ENCODE peak calls at places on chromosomes 1 and 21, in six cellular contexts. One of them, this sample, is unnamed.

GRCh38 chr1:2019162-2019542 is at the start of gene GABRD:
- DNase-seq in mesenchymal stem cell: peak; percentile 6
- DNase-seq in IMR-90: no peak
- DNase-seq in neuronal stem cell: no peak
- DNase-seq in H9: no peak
- DNase-seq in trophoblast cell: peak; percentile 38
- DNase-seq in this sample: no peak

GRCh38 chr1:65792671-65793358 is at the start of gene PDE4B:
- DNase-seq in mesenchymal stem cell: peak; percentile 40
- DNase-seq in IMR-90: peak; percentile 40
- DNase-seq in neuronal stem cell: peak; percentile 52
- DNase-seq in H9: peak; percentile 42
- DNase-seq in trophoblast cell: peak; percentile 44
- DNase-seq in this sample: peak; percentile 71

GRCh38 chr1:163877016-163877415 is 555.3 kb downstream of the NUF2 start:
- DNase-seq in mesenchymal stem cell: peak; percentile 9
- DNase-seq in IMR-90: no peak
- DNase-seq in neuronal stem cell: no peak
- DNase-seq in H9: no peak
- DNase-seq in trophoblast cell: no peak
- DNase-seq in this sample: no peak

GRCh38 chr1:28123461-28123961 is 35.1 kb upstream of the EYA3 start:
- DNase-seq in mesenchymal stem cell: peak; percentile 65
- DNase-seq in IMR-90: peak; percentile 86
- DNase-seq in neuronal stem cell: no peak
- DNase-seq in H9: no peak
- DNase-seq in trophoblast cell: peak; percentile 89
- DNase-seq in this sample: no peak

GRCh38 chr1:1956586-1957532 is 37.8 kb upstream of the TMEM52 start:
- DNase-seq in mesenchymal stem cell: no peak
- DNase-seq in IMR-90: no peak
- DNase-seq in neuronal stem cell: no peak
- DNase-seq in H9: no peak
- DNase-seq in trophoblast cell: no peak
- DNase-seq in this sample: no peak

GRCh38 chr1:200888349-200888838 is 6.3 kb upstream of the INAVA start:
- DNase-seq in mesenchymal stem cell: no peak
- DNase-seq in IMR-90: no peak
- DNase-seq in neuronal stem cell: no peak
- DNase-seq in H9: peak; percentile 58
- DNase-seq in trophoblast cell: peak; percentile 51
- DNase-seq in this sample: no peak

GRCh38 chr1:242690849-242691602 is 166.5 kb upstream of the PLD5 start:
- DNase-seq in mesenchymal stem cell: no peak
- DNase-seq in IMR-90: no peak
- DNase-seq in neuronal stem cell: no peak
- DNase-seq in H9: no peak
- DNase-seq in trophoblast cell: no peak
- DNase-seq in this sample: no peak

GRCh38 chr1:41319803-41320711 is 41.2 kb upstream of the FOXO6 start:
- DNase-seq in mesenchymal stem cell: no peak
- DNase-seq in IMR-90: no peak
- DNase-seq in neuronal stem cell: no peak
- DNase-seq in H9: no peak
- DNase-seq in trophoblast cell: no peak
- DNase-seq in this sample: peak; percentile 47

GRCh38 chr1:228242313-228242864 is 34.5 kb downstream of the OBSCN start:
- DNase-seq in mesenchymal stem cell: no peak
- DNase-seq in IMR-90: no peak
- DNase-seq in neuronal stem cell: no peak
- DNase-seq in H9: no peak
- DNase-seq in trophoblast cell: no peak
- DNase-seq in this sample: no peak

GRCh38 chr1:6358757-6359567 is 34.6 kb downstream of the ACOT7 start:
- DNase-seq in mesenchymal stem cell: peak; percentile 93
- DNase-seq in IMR-90: peak; percentile 86
- DNase-seq in neuronal stem cell: no peak
- DNase-seq in H9: no peak
- DNase-seq in trophoblast cell: no peak
- DNase-seq in this sample: no peak

GRCh38 chr1:207393610-207394009 is 60.5 kb upstream of the CR2 start:
- DNase-seq in mesenchymal stem cell: peak; percentile 78
- DNase-seq in IMR-90: peak; percentile 91
- DNase-seq in neuronal stem cell: no peak
- DNase-seq in H9: no peak
- DNase-seq in trophoblast cell: peak; percentile 76
- DNase-seq in this sample: no peak

GRCh38 chr1:91765880-91766443 is 120.0 kb downstream of the TGFBR3 start:
- DNase-seq in mesenchymal stem cell: no peak
- DNase-seq in IMR-90: no peak
- DNase-seq in neuronal stem cell: no peak
- DNase-seq in H9: no peak
- DNase-seq in trophoblast cell: peak; percentile 97
- DNase-seq in this sample: no peak

DNA sequence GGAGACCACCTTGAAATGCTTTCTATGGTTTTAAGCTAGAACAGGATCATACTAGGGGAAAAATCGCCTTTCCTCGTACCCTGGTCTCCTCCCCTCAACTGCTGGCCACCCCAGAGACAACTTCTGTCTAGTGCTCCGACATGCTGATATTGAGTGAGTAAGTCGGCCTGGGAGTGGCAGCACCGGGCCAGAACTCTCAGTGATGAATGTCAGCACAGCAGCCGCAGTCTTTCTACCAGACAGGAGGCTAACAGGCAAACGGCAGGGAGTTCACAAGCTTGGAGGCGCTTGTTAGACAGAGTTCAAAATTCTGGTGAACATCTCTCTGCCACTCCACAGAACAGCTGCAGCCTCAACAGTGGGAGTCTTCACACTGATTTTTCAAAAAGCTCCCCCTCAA is 716.9 kb downstream of the ADGRL2 start:
- DNase-seq in mesenchymal stem cell: peak; percentile 7
- DNase-seq in IMR-90: no peak
- DNase-seq in neuronal stem cell: peak; percentile 15
- DNase-seq in H9: peak; percentile 62
- DNase-seq in trophoblast cell: no peak
- DNase-seq in this sample: no peak
- H2AFZ ChIP-seq in mesenchymal stem cell: no peak overlapping the region
- H2AFZ ChIP-seq in IMR-90: no peak overlapping the region
- H2AFZ ChIP-seq in neuronal stem cell: peak overlapping the region; percentile 67
- H2AFZ ChIP-seq in H9: no peak overlapping the region
- H2AFZ ChIP-seq in trophoblast cell: no peak overlapping the region
- H2AFZ ChIP-seq in this sample: no peak overlapping the region

DNA sequence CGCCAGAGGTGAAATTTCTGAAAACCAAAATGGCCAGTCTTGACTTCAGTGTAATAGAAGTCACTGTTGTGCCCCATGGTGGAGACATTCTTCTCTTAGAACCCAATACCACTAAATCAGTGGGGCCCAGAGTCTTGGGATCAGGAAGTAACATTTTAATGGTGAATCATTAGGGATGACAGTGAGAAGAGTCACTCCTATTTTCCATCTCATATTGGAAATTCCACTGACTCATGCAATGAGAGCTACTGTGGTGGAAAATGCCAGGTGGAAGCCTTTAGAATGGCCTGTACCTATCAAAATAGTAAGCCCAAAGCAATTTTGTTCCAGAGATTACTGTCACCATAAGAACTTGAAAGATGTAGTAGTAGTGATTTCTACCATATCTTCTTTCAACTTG is 20.6 kb upstream of the PPM1J start:
- DNase-seq in mesenchymal stem cell: peak; percentile 88
- DNase-seq in IMR-90: peak; percentile 94
- DNase-seq in neuronal stem cell: no peak
- DNase-seq in H9: no peak
- DNase-seq in trophoblast cell: peak; percentile 82
- DNase-seq in this sample: no peak
- H3K4me2 ChIP-seq in mesenchymal stem cell: no peak overlapping the region
- H3K4me2 ChIP-seq in IMR-90: no peak overlapping the region
- H3K4me2 ChIP-seq in neuronal stem cell: no peak overlapping the region
- H3K4me2 ChIP-seq in H9: no peak overlapping the region
- H3K4me2 ChIP-seq in trophoblast cell: no peak overlapping the region
- H3K4me2 ChIP-seq in this sample: no peak overlapping the region

DNA sequence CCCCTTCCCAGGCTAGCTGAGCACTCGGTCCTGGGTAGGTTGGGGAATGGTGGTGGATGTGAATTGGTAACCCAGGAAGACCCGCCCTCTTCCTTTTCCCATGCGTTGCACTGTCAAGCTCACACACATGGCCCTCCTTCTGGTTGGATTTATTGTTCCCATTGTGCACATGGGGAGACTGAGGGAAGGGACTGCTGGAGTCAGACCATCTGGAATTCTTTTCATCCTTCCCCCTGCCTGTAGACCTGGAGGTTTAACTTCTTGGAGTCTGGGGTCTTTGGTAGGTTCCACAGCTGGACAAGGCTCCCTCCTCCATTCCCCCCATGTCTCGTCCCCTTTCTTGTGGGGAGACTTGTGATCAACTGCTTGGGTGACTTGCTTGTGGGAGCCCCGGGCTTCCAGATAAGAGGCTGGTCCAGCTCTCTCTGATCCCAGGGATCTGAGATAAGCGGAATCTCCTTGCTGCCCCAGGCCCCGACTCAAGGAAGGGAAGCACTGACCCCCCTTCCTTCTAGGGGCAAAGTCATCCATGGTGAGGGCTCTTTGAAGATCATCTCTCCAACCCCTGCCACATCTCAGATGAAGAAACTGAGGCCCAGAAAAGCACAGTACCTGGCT is 55.7 kb upstream of the SYNC start:
- DNase-seq in mesenchymal stem cell: no peak
- DNase-seq in IMR-90: no peak
- DNase-seq in neuronal stem cell: no peak
- DNase-seq in H9: no peak
- DNase-seq in trophoblast cell: no peak
- DNase-seq in this sample: no peak
- H3K18ac ChIP-seq in mesenchymal stem cell: no peak overlapping the region
- H3K18ac ChIP-seq in IMR-90: no peak overlapping the region
- H3K18ac ChIP-seq in neuronal stem cell: no peak overlapping the region
- H3K18ac ChIP-seq in H9: no peak overlapping the region
- H3K18ac ChIP-seq in trophoblast cell: peak overlapping the region; percentile 32
- H3K18ac ChIP-seq in this sample: peak overlapping the region; percentile 65

DNA sequence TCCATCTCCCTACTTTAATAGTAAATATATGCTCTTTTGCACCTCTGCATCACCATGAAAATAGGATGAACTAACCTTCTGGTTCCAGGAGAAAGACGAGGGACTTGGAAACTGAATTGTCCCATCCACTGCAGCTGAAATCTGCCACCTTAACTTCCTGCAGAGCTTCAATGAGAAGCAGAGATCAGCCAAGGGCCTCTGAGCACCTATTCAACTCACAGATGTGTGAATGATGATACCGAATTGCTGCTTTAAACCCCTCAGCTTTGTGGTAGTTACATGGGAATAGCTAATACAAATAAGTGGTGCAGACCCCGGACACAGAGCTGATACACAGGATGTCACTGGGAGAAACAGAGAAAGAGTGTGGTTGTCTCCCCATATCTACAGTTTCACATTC is 616.8 kb downstream of the NCAM2 start:
- DNase-seq in mesenchymal stem cell: no peak
- DNase-seq in IMR-90: no peak
- DNase-seq in neuronal stem cell: no peak
- DNase-seq in H9: no peak
- DNase-seq in trophoblast cell: no peak
- DNase-seq in this sample: no peak
- H2AFZ ChIP-seq in mesenchymal stem cell: no peak overlapping the region
- H2AFZ ChIP-seq in IMR-90: no peak overlapping the region
- H2AFZ ChIP-seq in neuronal stem cell: no peak overlapping the region
- H2AFZ ChIP-seq in H9: peak overlapping the region; percentile 40
- H2AFZ ChIP-seq in trophoblast cell: no peak overlapping the region
- H2AFZ ChIP-seq in this sample: no peak overlapping the region

DNA sequence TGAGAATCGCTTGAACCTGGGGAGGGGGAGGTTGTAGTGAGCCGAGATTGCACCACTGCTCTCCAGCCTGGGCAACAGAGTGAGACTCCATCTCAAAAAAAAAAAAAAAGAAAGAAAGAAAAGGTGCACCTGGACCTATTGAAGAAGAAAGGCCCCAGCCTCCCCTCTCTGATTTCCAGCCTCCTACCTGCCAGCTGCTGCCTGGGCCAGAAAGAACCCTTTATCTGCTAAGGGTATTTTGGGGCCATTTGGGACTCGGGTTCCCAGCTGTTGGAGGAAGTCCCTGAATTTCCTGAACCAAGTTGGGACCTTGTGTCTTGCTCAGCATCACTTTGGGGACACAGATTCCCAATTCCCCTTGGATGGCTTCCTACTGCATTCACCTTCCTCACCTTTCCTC is 3.9 kb upstream of the TNFRSF8 start:
- DNase-seq in mesenchymal stem cell: no peak
- DNase-seq in IMR-90: no peak
- DNase-seq in neuronal stem cell: no peak
- DNase-seq in H9: no peak
- DNase-seq in trophoblast cell: no peak
- DNase-seq in this sample: no peak
- H3K4me2 ChIP-seq in mesenchymal stem cell: no peak overlapping the region
- H3K4me2 ChIP-seq in IMR-90: no peak overlapping the region
- H3K4me2 ChIP-seq in neuronal stem cell: no peak overlapping the region
- H3K4me2 ChIP-seq in H9: no peak overlapping the region
- H3K4me2 ChIP-seq in trophoblast cell: no peak overlapping the region
- H3K4me2 ChIP-seq in this sample: no peak overlapping the region

DNA sequence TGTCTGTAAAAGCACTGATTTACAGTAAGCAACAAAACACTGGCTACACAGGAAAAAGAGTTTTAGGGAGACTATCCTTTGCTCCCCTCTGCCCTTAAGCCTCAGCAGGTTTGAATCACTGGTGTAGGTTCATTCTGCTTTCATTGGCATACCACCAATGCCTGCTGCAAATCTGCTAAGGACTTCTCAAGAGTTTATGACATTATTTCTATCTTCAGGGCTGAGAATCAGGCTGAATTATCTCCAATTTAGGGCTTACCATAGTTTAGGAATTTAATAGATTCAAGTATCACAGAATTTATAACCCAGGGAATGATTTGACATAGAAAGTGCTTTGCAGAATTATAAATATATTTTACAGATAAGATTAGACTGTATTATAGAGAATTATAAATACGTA is 6.7 kb upstream of the ZBTB18 start:
- DNase-seq in mesenchymal stem cell: no peak
- DNase-seq in IMR-90: no peak
- DNase-seq in neuronal stem cell: no peak
- DNase-seq in H9: no peak
- DNase-seq in trophoblast cell: no peak
- DNase-seq in this sample: no peak
- H3K18ac ChIP-seq in mesenchymal stem cell: no peak overlapping the region
- H3K18ac ChIP-seq in IMR-90: no peak overlapping the region
- H3K18ac ChIP-seq in neuronal stem cell: no peak overlapping the region
- H3K18ac ChIP-seq in H9: no peak overlapping the region
- H3K18ac ChIP-seq in trophoblast cell: no peak overlapping the region
- H3K18ac ChIP-seq in this sample: no peak overlapping the region

GRCh38 chr1:245988393-245989078 is 518.5 kb downstream of the SMYD3 start:
- DNase-seq in mesenchymal stem cell: no peak
- DNase-seq in IMR-90: no peak
- DNase-seq in neuronal stem cell: no peak
- DNase-seq in H9: no peak
- DNase-seq in trophoblast cell: no peak
- DNase-seq in this sample: no peak

GRCh38 chr1:245991266-245991665 is 515.8 kb downstream of the SMYD3 start:
- DNase-seq in mesenchymal stem cell: no peak
- DNase-seq in IMR-90: no peak
- DNase-seq in neuronal stem cell: no peak
- DNase-seq in H9: no peak
- DNase-seq in trophoblast cell: peak; percentile 89
- DNase-seq in this sample: no peak

GRCh38 chr1:245987997-245988392 is 519.1 kb downstream of the SMYD3 start:
- DNase-seq in mesenchymal stem cell: no peak
- DNase-seq in IMR-90: no peak
- DNase-seq in neuronal stem cell: no peak
- DNase-seq in H9: no peak
- DNase-seq in trophoblast cell: no peak
- DNase-seq in this sample: no peak

GRCh38 chr1:245987577-245987976 is 519.5 kb downstream of the SMYD3 start:
- DNase-seq in mesenchymal stem cell: no peak
- DNase-seq in IMR-90: no peak
- DNase-seq in neuronal stem cell: no peak
- DNase-seq in H9: no peak
- DNase-seq in trophoblast cell: no peak
- DNase-seq in this sample: no peak

GRCh38 chr1:245990315-245991022 is 516.6 kb downstream of the SMYD3 start:
- DNase-seq in mesenchymal stem cell: no peak
- DNase-seq in IMR-90: no peak
- DNase-seq in neuronal stem cell: no peak
- DNase-seq in H9: no peak
- DNase-seq in trophoblast cell: no peak
- DNase-seq in this sample: no peak
- H2AFZ ChIP-seq in mesenchymal stem cell: no peak overlapping the region
- H2AFZ ChIP-seq in IMR-90: no peak overlapping the region
- H2AFZ ChIP-seq in neuronal stem cell: no peak overlapping the region
- H2AFZ ChIP-seq in H9: no peak overlapping the region
- H2AFZ ChIP-seq in trophoblast cell: no peak overlapping the region
- H2AFZ ChIP-seq in this sample: no peak overlapping the region

This sample was measured in H1.